ENCODE peak calls at places on chromosome 4, in eight cellular contexts. I is NCI-H146; C is activated T-helper 1 cell treated with anti-CD3 and anti-CD28 coated beads, Interleukin-2, amount 50 U/mL, for 16 hours; X is fibroblast of lung; S is mucosa of gallbladder; J is iPS-NIHi11; E is AML-193; P is activated naive CD8-positive, alpha-beta T cell treated with anti-CD3 and anti-CD28 coated beads for 36 hours. U is an unnamed sample.

GRCh38 chr4:38242822-38243384 is 282.7 kb downstream of the PTTG2 start:
- DNase-seq in P (no peak), E (no peak), S (no peak), J (no peak), C (no peak), I (no peak), X (no peak), U (no peak)

GRCh38 chr4:180391613-180392012 is 1851.6 kb upstream of the TENM3 start:
- DNase-seq in J (no peak), P (no peak), I (no peak), E (no peak), C (no peak), X (no peak), S (no peak), U (no peak)

GRCh38 chr4:175954685-175955084 is 111.0 kb upstream of the WDR17 start:
- DNase-seq in P (no peak), S (peak), J (no peak), I (no peak), E (no peak), C (no peak), X (no peak), U (no peak)

GRCh38 chr4:101019941-101020401 is 327.4 kb downstream of the PPP3CA start:
- DNase-seq in X (peak), E (no peak), I (no peak), P (no peak), J (no peak), C (no peak), S (no peak), U (no peak)

GRCh38 chr4:73683033-73683432 is 57.3 kb upstream of the CXCL8 start:
- DNase-seq in J (no peak), P (no peak), S (no peak), I (peak), C (no peak), E (no peak), X (no peak), U (no peak)

GRCh38 chr4:84492290-84492689 is 6.8 kb downstream of the NKX6-1 start:
- DNase-seq in J (no peak), C (no peak), P (no peak), I (no peak), X (no peak), S (no peak), E (no peak), U (no peak)

GRCh38 chr4:82861529-82861928 is 29.4 kb downstream of the SEC31A start:
- DNase-seq in E (no peak), P (no peak), X (no peak), J (no peak), I (no peak), S (no peak), C (no peak), U (no peak)

GRCh38 chr4:44916406-44916805 is 190.1 kb upstream of the GNPDA2 start:
- DNase-seq in S (no peak), J (no peak), I (no peak), E (no peak), P (no peak), X (no peak), C (no peak), U (no peak)

GRCh38 chr4:168499241-168499640 is 2.4 kb downstream of the PALLD start:
- DNase-seq in P (no peak), I (no peak), S (no peak), E (no peak), X (no peak), J (no peak), C (no peak), U (no peak)

GRCh38 chr4:91070736-91071135 is 943.5 kb downstream of the CCSER1 start:
- DNase-seq in C (no peak), J (no peak), S (no peak), I (no peak), E (no peak), X (no peak), P (no peak), U (no peak)

GRCh38 chr4:65670331-65671031 is at the start of gene EPHA5:
- DNase-seq in P (peak), X (peak), E (no peak), C (no peak), I (peak), S (peak), J (peak), U (no peak)

GRCh38 chr4:174318829-174319764 is 35.4 kb downstream of the CEP44 start:
- DNase-seq in I (peak), X (peak), J (peak), E (peak), C (no peak), P (no peak), S (no peak), U (no peak)

GRCh38 chr4:128570380-128570779 is 239.1 kb upstream of the JADE1 start:
- DNase-seq in P (no peak), S (no peak), C (no peak), E (peak), J (no peak), I (no peak), X (no peak), U (no peak)

GRCh38 chr4:7717946-7718490 is 221.6 kb downstream of the AFAP1 start:
- DNase-seq in I (no peak), P (no peak), S (no peak), J (no peak), X (no peak), C (no peak), E (no peak), U (no peak)

GRCh38 chr4:99824070-99824599 is 7.5 kb downstream of the DAPP1 start:
- DNase-seq in P (no peak), E (no peak), C (no peak), J (no peak), S (no peak), I (no peak), X (no peak), U (no peak)

GRCh38 chr4:68465058-68465457 is 17.8 kb downstream of the TMPRSS11E start:
- DNase-seq in P (no peak), S (no peak), C (no peak), I (no peak), X (no peak), J (no peak), E (no peak), U (no peak)

GRCh38 chr4:143082698-143083097 is 102.0 kb upstream of the USP38 start:
- DNase-seq in E (no peak), I (no peak), P (no peak), X (no peak), C (no peak), J (no peak), S (no peak), U (no peak)

GRCh38 chr4:25834411-25835107 is 28.2 kb downstream of the SEL1L3 start:
- DNase-seq in J (no peak), I (no peak), X (no peak), S (peak), P (no peak), E (no peak), C (no peak), U (no peak)

GRCh38 chr4:2482693-2483092 is 13.8 kb downstream of the RNF4 start:
- DNase-seq in E (no peak), S (peak), X (peak), J (no peak), I (peak), P (no peak), C (no peak), U (no peak)

GRCh38 chr4:182245541-182246245 is 2.5 kb downstream of the TENM3 start:
- DNase-seq in X (peak), J (no peak), C (no peak), P (no peak), E (no peak), S (no peak), I (no peak), U (no peak)

GRCh38 chr4:164441131-164441530 is 312.8 kb upstream of the SMIM31 start:
- DNase-seq in X (no peak), E (no peak), P (no peak), C (no peak), I (no peak), J (no peak), S (no peak), U (no peak)

GRCh38 chr4:157204634-157205244 is 15.8 kb upstream of the GRIA2 start:
- DNase-seq in J (peak), I (no peak), E (peak), S (no peak), X (no peak), P (no peak), C (no peak), U (no peak)

GRCh38 chr4:123976285-123976684 is 579.7 kb downstream of the SPRY1 start:
- DNase-seq in X (peak), P (no peak), S (no peak), J (peak), C (no peak), E (no peak), I (peak), U (no peak)

GRCh38 chr4:3261411-3262207 is 12.7 kb downstream of the MSANTD1 start:
- DNase-seq in E (no peak), S (no peak), X (no peak), C (no peak), J (peak), I (no peak), P (no peak), U (peak)

GRCh38 chr4:3339566-3339965 is 46.7 kb downstream of the RGS12 start:
- DNase-seq in C (no peak), S (no peak), I (no peak), J (no peak), X (no peak), E (no peak), P (no peak), U (no peak)